ENCODE peak calls at places on chromosome 1, in five cellular contexts. One of them, this sample, is unnamed. For H3K4me1, the result is how much of the 10 kb centered on the place peaks cover.

GRCh38 chr1:6944434-6944833 is 159.2 kb downstream of the CAMTA1 start:
- DNase-seq in ovary: no peak
- DNase-seq in sigmoid colon: no peak
- DNase-seq in SK-N-SH: no peak
- DNase-seq in A549: no peak
- DNase-seq in this sample: no peak

GRCh38 chr1:4150262-4150661 is 250.2 kb upstream of the C1orf174 start:
- DNase-seq in sigmoid colon: peak
- DNase-seq in SK-N-SH: no peak
- DNase-seq in A549: no peak
- DNase-seq in ovary: no peak
- DNase-seq in this sample: no peak

GRCh38 chr1:163202833-163203451 is at the start of gene RGS5:
- DNase-seq in SK-N-SH: peak
- DNase-seq in sigmoid colon: no peak
- DNase-seq in A549: no peak
- DNase-seq in ovary: no peak
- DNase-seq in this sample: no peak

GRCh38 chr1:21035794-21036193 is 140.9 kb downstream of the EIF4G3 start:
- DNase-seq in ovary: no peak
- DNase-seq in sigmoid colon: no peak
- DNase-seq in SK-N-SH: no peak
- DNase-seq in A549: no peak
- DNase-seq in this sample: no peak

GRCh38 chr1:178267646-178268094 is 173.8 kb downstream of the RASAL2 start:
- DNase-seq in SK-N-SH: no peak
- DNase-seq in A549: no peak
- DNase-seq in ovary: no peak
- DNase-seq in sigmoid colon: no peak
- DNase-seq in this sample: no peak

GRCh38 chr1:2438038-2438437 is 25.7 kb upstream of the PEX10 start:
- DNase-seq in SK-N-SH: no peak
- DNase-seq in A549: no peak
- DNase-seq in sigmoid colon: no peak
- DNase-seq in ovary: no peak
- DNase-seq in this sample: no peak

GRCh38 chr1:64483711-64484454 is 14.0 kb downstream of the CACHD1 start:
- DNase-seq in SK-N-SH: no peak
- DNase-seq in ovary: no peak
- DNase-seq in sigmoid colon: no peak
- DNase-seq in A549: no peak
- DNase-seq in this sample: no peak

GRCh38 chr1:150272379-150272840 is at the start of gene C1orf54:
- DNase-seq in ovary: no peak
- DNase-seq in SK-N-SH: no peak
- DNase-seq in A549: no peak
- DNase-seq in sigmoid colon: peak
- DNase-seq in this sample: no peak

GRCh38 chr1:29849038-29849750 is 612.9 kb downstream of the PTPRU start:
- DNase-seq in ovary: no peak
- DNase-seq in A549: no peak
- DNase-seq in SK-N-SH: peak
- DNase-seq in sigmoid colon: no peak
- DNase-seq in this sample: no peak

GRCh38 chr1:13794231-13795187 is 94.5 kb downstream of the PRDM2 start:
- DNase-seq in SK-N-SH: no peak
- DNase-seq in A549: no peak
- DNase-seq in ovary: no peak
- DNase-seq in sigmoid colon: no peak
- DNase-seq in this sample: no peak

GRCh38 chr1:81554108-81554507 is 246.6 kb upstream of the ADGRL2 start:
- DNase-seq in ovary: no peak
- DNase-seq in SK-N-SH: no peak
- DNase-seq in A549: no peak
- DNase-seq in sigmoid colon: no peak
- DNase-seq in this sample: no peak

GRCh38 chr1:210715072-210715471 is 386.4 kb downstream of the HHAT start:
- DNase-seq in ovary: no peak
- DNase-seq in sigmoid colon: no peak
- DNase-seq in A549: no peak
- DNase-seq in SK-N-SH: no peak
- DNase-seq in this sample: no peak

GRCh38 chr1:27564710-27565649 is 39.0 kb downstream of the AHDC1 start:
- DNase-seq in sigmoid colon: peak
- DNase-seq in A549: no peak
- DNase-seq in SK-N-SH: no peak
- DNase-seq in ovary: peak
- DNase-seq in this sample: no peak

GRCh38 chr1:59952065-59952464 is 25.5 kb upstream of the CYP2J2 start:
- DNase-seq in sigmoid colon: no peak
- DNase-seq in SK-N-SH: no peak
- DNase-seq in ovary: no peak
- DNase-seq in A549: no peak
- DNase-seq in this sample: no peak

GRCh38 chr1:6888268-6888667 is 103.0 kb downstream of the CAMTA1 start:
- DNase-seq in A549: no peak
- DNase-seq in sigmoid colon: no peak
- DNase-seq in SK-N-SH: no peak
- DNase-seq in ovary: no peak
- DNase-seq in this sample: no peak

GRCh38 chr1:215523128-215523861 is 43.8 kb upstream of the KCTD3 start:
- DNase-seq in ovary: no peak
- DNase-seq in A549: no peak
- DNase-seq in sigmoid colon: no peak
- DNase-seq in SK-N-SH: no peak
- DNase-seq in this sample: no peak

GRCh38 chr1:48182441-48182840 is 40.1 kb upstream of the SLC5A9 start:
- DNase-seq in sigmoid colon: no peak
- DNase-seq in ovary: no peak
- DNase-seq in A549: no peak
- DNase-seq in SK-N-SH: no peak
- DNase-seq in this sample: no peak

GRCh38 chr1:84272401-84272800 is 29.1 kb upstream of the SAMD13 start:
- DNase-seq in ovary: no peak
- DNase-seq in A549: no peak
- DNase-seq in sigmoid colon: no peak
- DNase-seq in SK-N-SH: no peak
- DNase-seq in this sample: no peak
- H3K27ac ChIP-seq in ovary: no peak
- H3K27ac ChIP-seq in A549: no peak
- H3K27ac ChIP-seq in sigmoid colon: no peak
- H3K27ac ChIP-seq in SK-N-SH: no peak
- H3K27ac ChIP-seq in this sample: no peak

GRCh38 chr1:40693425-40693824 is 1.9 kb downstream of the NFYC start:
- DNase-seq in ovary: no peak
- DNase-seq in sigmoid colon: no peak
- DNase-seq in SK-N-SH: no peak
- DNase-seq in A549: no peak
- DNase-seq in this sample: no peak
- H3K4me1 ChIP-seq in ovary: under half
- H3K4me1 ChIP-seq in sigmoid colon: under half
- H3K4me1 ChIP-seq in SK-N-SH: under half
- H3K4me1 ChIP-seq in A549: under half
- H3K4me1 ChIP-seq in this sample: half or more

GRCh38 chr1:162131405-162132321 is 62.2 kb downstream of the NOS1AP start:
- DNase-seq in SK-N-SH: no peak
- DNase-seq in sigmoid colon: no peak
- DNase-seq in ovary: no peak
- DNase-seq in A549: no peak
- DNase-seq in this sample: peak
- TF ChIP-seq EP300 in SK-N-SH: no peak
- TF ChIP-seq EP300 in sigmoid colon: no peak
- TF ChIP-seq EP300 in ovary: no peak
- TF ChIP-seq EP300 in A549: no peak
- TF ChIP-seq EP300 in this sample: no peak

DNA sequence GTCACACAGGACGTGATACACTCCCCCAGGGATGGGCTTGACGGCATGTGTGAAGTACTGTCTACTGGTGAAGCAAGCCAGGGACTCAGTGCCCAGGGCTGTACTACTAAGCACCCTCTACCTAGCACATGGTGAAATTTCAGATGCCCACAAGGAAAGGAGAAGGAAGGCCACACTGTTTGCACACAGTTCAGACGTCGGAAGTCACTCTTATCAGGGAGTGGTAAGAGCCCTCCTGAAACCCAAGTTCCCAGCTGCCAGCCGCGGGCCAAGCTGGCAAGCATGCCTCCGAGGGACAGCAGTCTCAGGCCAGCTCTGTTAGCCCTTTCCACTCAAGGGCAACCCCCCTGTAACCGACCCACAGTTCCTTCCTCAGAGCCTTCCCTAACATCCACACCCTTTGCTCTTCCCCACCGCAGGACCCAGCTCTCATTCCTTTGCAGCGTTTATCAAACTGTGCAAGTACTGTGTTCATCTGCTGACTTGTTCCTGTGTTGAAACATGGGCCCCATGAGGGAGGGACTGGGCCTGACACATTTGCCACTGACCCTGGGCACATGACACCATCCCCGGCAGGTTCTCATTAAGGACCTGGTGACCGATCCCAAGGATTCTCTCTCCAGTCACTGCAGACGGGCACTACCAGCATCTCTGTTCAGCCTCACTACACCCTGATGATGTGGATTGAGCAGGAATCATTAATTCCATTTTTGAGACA is 58.5 kb downstream of the SLC66A1 start:
- DNase-seq in sigmoid colon: no peak
- DNase-seq in SK-N-SH: no peak
- DNase-seq in ovary: no peak
- DNase-seq in A549: no peak
- DNase-seq in this sample: no peak
- H3K27ac ChIP-seq in sigmoid colon: no peak
- H3K27ac ChIP-seq in SK-N-SH: no peak
- H3K27ac ChIP-seq in ovary: no peak
- H3K27ac ChIP-seq in A549: no peak
- H3K27ac ChIP-seq in this sample: peak

GRCh38 chr1:175043824-175044223 is 20.6 kb upstream of the MRPS14 start:
- DNase-seq in SK-N-SH: no peak
- DNase-seq in sigmoid colon: no peak
- DNase-seq in ovary: no peak
- DNase-seq in A549: no peak
- DNase-seq in this sample: no peak

GRCh38 chr1:175045097-175045496 is 21.9 kb upstream of the MRPS14 start:
- DNase-seq in A549: no peak
- DNase-seq in sigmoid colon: no peak
- DNase-seq in ovary: no peak
- DNase-seq in SK-N-SH: no peak
- DNase-seq in this sample: no peak

GRCh38 chr1:175040324-175040910 is 17.2 kb upstream of the MRPS14 start:
- DNase-seq in A549: no peak
- DNase-seq in ovary: no peak
- DNase-seq in sigmoid colon: no peak
- DNase-seq in SK-N-SH: no peak
- DNase-seq in this sample: no peak

GRCh38 chr1:175042650-175043049 is 19.4 kb upstream of the MRPS14 start:
- DNase-seq in SK-N-SH: no peak
- DNase-seq in sigmoid colon: no peak
- DNase-seq in ovary: no peak
- DNase-seq in A549: no peak
- DNase-seq in this sample: no peak

GRCh38 chr1:175045519-175045918 is 22.1 kb upstream of the TNN start:
- DNase-seq in sigmoid colon: no peak
- DNase-seq in A549: no peak
- DNase-seq in ovary: no peak
- DNase-seq in SK-N-SH: no peak
- DNase-seq in this sample: no peak
- H3K4me1 ChIP-seq in sigmoid colon: under half
- H3K4me1 ChIP-seq in A549: under half
- H3K4me1 ChIP-seq in ovary: under half
- H3K4me1 ChIP-seq in SK-N-SH: under half
- H3K4me1 ChIP-seq in this sample: under half

GRCh38 chr1:111221633-111222286 is 5.8 kb upstream of the CHI3L2 start:
- DNase-seq in A549: no peak
- DNase-seq in ovary: no peak
- DNase-seq in SK-N-SH: no peak
- DNase-seq in sigmoid colon: no peak
- DNase-seq in this sample: no peak
- TF ChIP-seq EP300 in A549: no peak
- TF ChIP-seq EP300 in ovary: no peak
- TF ChIP-seq EP300 in SK-N-SH: no peak
- TF ChIP-seq EP300 in sigmoid colon: no peak
- TF ChIP-seq EP300 in this sample: no peak

DNA sequence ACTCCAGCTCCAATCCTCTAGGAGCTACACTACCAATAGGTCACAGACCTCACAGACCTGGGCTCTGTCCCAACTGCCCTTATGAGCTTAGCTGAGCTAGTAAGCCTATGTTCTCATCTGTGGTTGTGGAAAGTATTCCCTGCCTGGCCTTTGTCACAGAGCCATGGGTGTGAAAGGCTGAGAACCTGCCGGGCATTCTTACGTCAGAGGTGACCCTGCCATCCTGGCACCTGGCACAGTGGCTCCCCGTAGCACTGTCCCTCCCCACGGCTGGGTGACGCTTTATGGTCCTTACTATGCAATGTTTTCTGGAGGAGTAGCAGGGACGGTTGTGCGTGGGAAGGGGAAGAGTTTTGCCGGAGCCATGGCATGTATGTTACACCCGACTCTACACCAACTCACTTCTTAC is 3.5 kb downstream of the TNFRSF1B start:
- DNase-seq in SK-N-SH: no peak
- DNase-seq in ovary: no peak
- DNase-seq in sigmoid colon: no peak
- DNase-seq in A549: no peak
- DNase-seq in this sample: no peak
- H3K27ac ChIP-seq in SK-N-SH: no peak
- H3K27ac ChIP-seq in ovary: no peak
- H3K27ac ChIP-seq in sigmoid colon: peak
- H3K27ac ChIP-seq in A549: no peak
- H3K27ac ChIP-seq in this sample: peak

DNA sequence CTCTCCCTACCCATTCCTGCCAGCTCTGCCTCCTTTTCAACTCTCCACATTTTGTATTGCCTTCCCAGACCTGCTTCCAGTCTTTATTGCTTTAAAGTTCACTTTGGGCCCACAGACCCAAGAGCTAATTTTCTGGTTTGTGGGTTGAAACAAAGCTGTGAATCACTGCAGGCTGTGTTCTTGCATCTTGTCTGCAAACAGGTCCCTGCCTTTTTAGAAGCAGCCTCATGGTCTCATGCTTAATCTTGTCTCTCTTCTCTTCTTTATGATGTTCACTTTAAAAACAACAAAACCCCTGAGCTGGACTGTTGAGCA is 3.8 kb downstream of the BTG2 start:
- DNase-seq in ovary: no peak
- DNase-seq in sigmoid colon: no peak
- DNase-seq in SK-N-SH: no peak
- DNase-seq in A549: no peak
- DNase-seq in this sample: no peak
- H3K4me1 ChIP-seq in ovary: under half
- H3K4me1 ChIP-seq in sigmoid colon: under half
- H3K4me1 ChIP-seq in SK-N-SH: under half
- H3K4me1 ChIP-seq in A549: under half
- H3K4me1 ChIP-seq in this sample: half or more